ENCODE peak calls at places on chromosomes 12 and 14, in five cellular contexts. F is BJ, S is progenitor cell of endocrine pancreas, M is fibroblast of lung, K is PC-3. R is an unnamed sample.

GRCh38 chr14:22852940-22853767 is 16.8 kb downstream of the MMP14 start:
- DNase-seq in F (peak; percentile 25), S (peak; percentile 93), M (peak; percentile 79), K (peak; percentile 93), R (peak; percentile 77)

GRCh38 chr12:111446044-111446581 is 40.4 kb downstream of the SH2B3 start:
- DNase-seq in F (no peak), S (no peak), M (peak; percentile 47), K (no peak), R (no peak)

GRCh38 chr12:62191747-62192485 is 68.3 kb upstream of the USP15 start:
- DNase-seq in F (no peak), S (peak; percentile 9), M (peak; percentile 43), K (no peak), R (no peak)

GRCh38 chr12:56014205-56014604 is 6.6 kb upstream of the IKZF4 start:
- DNase-seq in F (no peak), S (no peak), M (no peak), K (peak; percentile 18), R (no peak)

GRCh38 chr12:3055712-3056467 is 21.3 kb upstream of the TSPAN9 start:
- DNase-seq in F (no peak), S (no peak), M (peak; percentile 42), K (no peak), R (no peak)

GRCh38 chr14:47040490-47040889 is 388.9 kb upstream of the RPL10L start:
- DNase-seq in F (no peak), S (no peak), M (peak; percentile 14), K (peak; percentile 30), R (peak; percentile 16)

GRCh38 chr14:83712730-83713129 is 1817.2 kb upstream of the FLRT2 start:
- DNase-seq in F (no peak), S (no peak), M (no peak), K (no peak), R (no peak)

GRCh38 chr12:57011438-57012424 is 4.6 kb downstream of the TAC3 start:
- DNase-seq in F (no peak), S (no peak), M (no peak), K (no peak), R (no peak)

R was measured in foreskin melanocyte.